ENCODE peak calls at places on chromosomes 4 and X, in seven cellular contexts. One of them, this sample, is unnamed.

GRCh38 chrX:1248381-1249061 is 20.1 kb upstream of the CSF2RA start:
- DNase-seq in D341Med: peak
- DNase-seq in A549: peak
- DNase-seq in stimulated activated CD4-positive, alpha-beta T cell treated with anti-CD3 and anti-CD28 coated beads, Interleukin-2, amount 100 ng/mL, for 48 hours: no peak
- DNase-seq in NCI-H1092: no peak
- DNase-seq in HEK293T: peak
- DNase-seq in immature natural killer cell: no peak
- DNase-seq in this sample: no peak

GRCh38 chr4:185764880-185765279 is 47.1 kb downstream of the SORBS2 start:
- DNase-seq in D341Med: no peak
- DNase-seq in A549: no peak
- DNase-seq in stimulated activated CD4-positive, alpha-beta T cell treated with anti-CD3 and anti-CD28 coated beads, Interleukin-2, amount 100 ng/mL, for 48 hours: no peak
- DNase-seq in NCI-H1092: no peak
- DNase-seq in HEK293T: no peak
- DNase-seq in immature natural killer cell: no peak
- DNase-seq in this sample: no peak

GRCh38 chr4:115090483-115091075 is 22.8 kb downstream of the NDST4 start:
- DNase-seq in D341Med: peak
- DNase-seq in A549: peak
- DNase-seq in stimulated activated CD4-positive, alpha-beta T cell treated with anti-CD3 and anti-CD28 coated beads, Interleukin-2, amount 100 ng/mL, for 48 hours: no peak
- DNase-seq in NCI-H1092: peak
- DNase-seq in HEK293T: peak
- DNase-seq in immature natural killer cell: peak
- DNase-seq in this sample: no peak

GRCh38 chr4:38904090-38904666 is 36.6 kb downstream of the FAM114A1 start:
- DNase-seq in D341Med: no peak
- DNase-seq in A549: peak
- DNase-seq in stimulated activated CD4-positive, alpha-beta T cell treated with anti-CD3 and anti-CD28 coated beads, Interleukin-2, amount 100 ng/mL, for 48 hours: no peak
- DNase-seq in NCI-H1092: no peak
- DNase-seq in HEK293T: no peak
- DNase-seq in immature natural killer cell: no peak
- DNase-seq in this sample: no peak

GRCh38 chr4:76726141-76726540 is 171.8 kb downstream of the SOWAHB start:
- DNase-seq in D341Med: no peak
- DNase-seq in A549: no peak
- DNase-seq in stimulated activated CD4-positive, alpha-beta T cell treated with anti-CD3 and anti-CD28 coated beads, Interleukin-2, amount 100 ng/mL, for 48 hours: no peak
- DNase-seq in NCI-H1092: no peak
- DNase-seq in HEK293T: no peak
- DNase-seq in immature natural killer cell: no peak
- DNase-seq in this sample: no peak

GRCh38 chr4:114100288-114101031 is 121.0 kb upstream of the ARSJ start:
- DNase-seq in D341Med: no peak
- DNase-seq in A549: no peak
- DNase-seq in stimulated activated CD4-positive, alpha-beta T cell treated with anti-CD3 and anti-CD28 coated beads, Interleukin-2, amount 100 ng/mL, for 48 hours: no peak
- DNase-seq in NCI-H1092: no peak
- DNase-seq in HEK293T: no peak
- DNase-seq in immature natural killer cell: no peak
- DNase-seq in this sample: no peak

GRCh38 chr4:121428721-121429120 is 47.9 kb upstream of the QRFPR start:
- DNase-seq in D341Med: no peak
- DNase-seq in A549: no peak
- DNase-seq in stimulated activated CD4-positive, alpha-beta T cell treated with anti-CD3 and anti-CD28 coated beads, Interleukin-2, amount 100 ng/mL, for 48 hours: no peak
- DNase-seq in NCI-H1092: no peak
- DNase-seq in HEK293T: no peak
- DNase-seq in immature natural killer cell: no peak
- DNase-seq in this sample: no peak

GRCh38 chr4:10024303-10024702 is 3.0 kb upstream of the SLC2A9 start:
- DNase-seq in D341Med: no peak
- DNase-seq in A549: no peak
- DNase-seq in stimulated activated CD4-positive, alpha-beta T cell treated with anti-CD3 and anti-CD28 coated beads, Interleukin-2, amount 100 ng/mL, for 48 hours: no peak
- DNase-seq in NCI-H1092: no peak
- DNase-seq in HEK293T: no peak
- DNase-seq in immature natural killer cell: no peak
- DNase-seq in this sample: no peak

GRCh38 chr4:82429728-82430192 is 502 bp downstream of the HNRNPDL start:
- DNase-seq in D341Med: no peak
- DNase-seq in A549: peak
- DNase-seq in stimulated activated CD4-positive, alpha-beta T cell treated with anti-CD3 and anti-CD28 coated beads, Interleukin-2, amount 100 ng/mL, for 48 hours: no peak
- DNase-seq in NCI-H1092: peak
- DNase-seq in HEK293T: peak
- DNase-seq in immature natural killer cell: peak
- DNase-seq in this sample: no peak

GRCh38 chr4:165872443-165873297 is at the start of gene TLL1:
- DNase-seq in D341Med: no peak
- DNase-seq in A549: no peak
- DNase-seq in stimulated activated CD4-positive, alpha-beta T cell treated with anti-CD3 and anti-CD28 coated beads, Interleukin-2, amount 100 ng/mL, for 48 hours: no peak
- DNase-seq in NCI-H1092: peak
- DNase-seq in HEK293T: peak
- DNase-seq in immature natural killer cell: no peak
- DNase-seq in this sample: no peak

GRCh38 chr4:25905371-25905770 is 8.6 kb upstream of the SMIM20 start:
- DNase-seq in D341Med: no peak
- DNase-seq in A549: no peak
- DNase-seq in stimulated activated CD4-positive, alpha-beta T cell treated with anti-CD3 and anti-CD28 coated beads, Interleukin-2, amount 100 ng/mL, for 48 hours: no peak
- DNase-seq in NCI-H1092: no peak
- DNase-seq in HEK293T: no peak
- DNase-seq in immature natural killer cell: no peak
- DNase-seq in this sample: no peak

GRCh38 chr4:40349561-40350198 is 14.5 kb downstream of the CHRNA9 start:
- DNase-seq in D341Med: no peak
- DNase-seq in A549: peak
- DNase-seq in stimulated activated CD4-positive, alpha-beta T cell treated with anti-CD3 and anti-CD28 coated beads, Interleukin-2, amount 100 ng/mL, for 48 hours: no peak
- DNase-seq in NCI-H1092: no peak
- DNase-seq in HEK293T: no peak
- DNase-seq in immature natural killer cell: no peak
- DNase-seq in this sample: no peak

GRCh38 chr4:110480741-110481271 is 4.9 kb downstream of the ENPEP start:
- DNase-seq in D341Med: no peak
- DNase-seq in A549: no peak
- DNase-seq in stimulated activated CD4-positive, alpha-beta T cell treated with anti-CD3 and anti-CD28 coated beads, Interleukin-2, amount 100 ng/mL, for 48 hours: no peak
- DNase-seq in NCI-H1092: no peak
- DNase-seq in HEK293T: no peak
- DNase-seq in immature natural killer cell: no peak
- DNase-seq in this sample: no peak

GRCh38 chrX:108396986-108397385 is 41.2 kb downstream of the COL4A6 start:
- DNase-seq in D341Med: no peak
- DNase-seq in A549: no peak
- DNase-seq in stimulated activated CD4-positive, alpha-beta T cell treated with anti-CD3 and anti-CD28 coated beads, Interleukin-2, amount 100 ng/mL, for 48 hours: no peak
- DNase-seq in NCI-H1092: no peak
- DNase-seq in HEK293T: no peak
- DNase-seq in immature natural killer cell: no peak
- DNase-seq in this sample: no peak

GRCh38 chrX:104854188-104854587 is 288.2 kb downstream of the IL1RAPL2 start:
- DNase-seq in D341Med: no peak
- DNase-seq in A549: no peak
- DNase-seq in stimulated activated CD4-positive, alpha-beta T cell treated with anti-CD3 and anti-CD28 coated beads, Interleukin-2, amount 100 ng/mL, for 48 hours: no peak
- DNase-seq in NCI-H1092: no peak
- DNase-seq in HEK293T: no peak
- DNase-seq in immature natural killer cell: no peak
- DNase-seq in this sample: no peak

GRCh38 chr4:3318561-3319021 is 25.8 kb downstream of the RGS12 start:
- DNase-seq in D341Med: no peak
- DNase-seq in A549: peak
- DNase-seq in stimulated activated CD4-positive, alpha-beta T cell treated with anti-CD3 and anti-CD28 coated beads, Interleukin-2, amount 100 ng/mL, for 48 hours: no peak
- DNase-seq in NCI-H1092: no peak
- DNase-seq in HEK293T: peak
- DNase-seq in immature natural killer cell: no peak
- DNase-seq in this sample: peak

GRCh38 chr4:156971168-156971601 is 414 bp downstream of the PDGFC start:
- DNase-seq in D341Med: peak
- DNase-seq in A549: no peak
- DNase-seq in stimulated activated CD4-positive, alpha-beta T cell treated with anti-CD3 and anti-CD28 coated beads, Interleukin-2, amount 100 ng/mL, for 48 hours: no peak
- DNase-seq in NCI-H1092: no peak
- DNase-seq in HEK293T: peak
- DNase-seq in immature natural killer cell: no peak
- DNase-seq in this sample: no peak

GRCh38 chr4:52983563-52984303 is 121.6 kb downstream of the RASL11B start:
- DNase-seq in D341Med: no peak
- DNase-seq in A549: peak
- DNase-seq in stimulated activated CD4-positive, alpha-beta T cell treated with anti-CD3 and anti-CD28 coated beads, Interleukin-2, amount 100 ng/mL, for 48 hours: no peak
- DNase-seq in NCI-H1092: peak
- DNase-seq in HEK293T: peak
- DNase-seq in immature natural killer cell: peak
- DNase-seq in this sample: no peak

GRCh38 chrX:19592952-19593351 is 77.6 kb upstream of the MAP3K15 start:
- DNase-seq in D341Med: no peak
- DNase-seq in A549: no peak
- DNase-seq in stimulated activated CD4-positive, alpha-beta T cell treated with anti-CD3 and anti-CD28 coated beads, Interleukin-2, amount 100 ng/mL, for 48 hours: no peak
- DNase-seq in NCI-H1092: no peak
- DNase-seq in HEK293T: no peak
- DNase-seq in immature natural killer cell: no peak
- DNase-seq in this sample: no peak

GRCh38 chr4:99540287-99540939 is 23.4 kb downstream of the TRMT10A start:
- DNase-seq in D341Med: no peak
- DNase-seq in A549: no peak
- DNase-seq in stimulated activated CD4-positive, alpha-beta T cell treated with anti-CD3 and anti-CD28 coated beads, Interleukin-2, amount 100 ng/mL, for 48 hours: no peak
- DNase-seq in NCI-H1092: no peak
- DNase-seq in HEK293T: no peak
- DNase-seq in immature natural killer cell: no peak
- DNase-seq in this sample: no peak

GRCh38 chr4:164536829-164537228 is 217.1 kb upstream of the SMIM31 start:
- DNase-seq in D341Med: no peak
- DNase-seq in A549: peak
- DNase-seq in stimulated activated CD4-positive, alpha-beta T cell treated with anti-CD3 and anti-CD28 coated beads, Interleukin-2, amount 100 ng/mL, for 48 hours: no peak
- DNase-seq in NCI-H1092: no peak
- DNase-seq in HEK293T: no peak
- DNase-seq in immature natural killer cell: no peak
- DNase-seq in this sample: no peak

GRCh38 chr4:98555798-98556445 is 102.5 kb downstream of the TSPAN5 start:
- DNase-seq in D341Med: no peak
- DNase-seq in A549: no peak
- DNase-seq in stimulated activated CD4-positive, alpha-beta T cell treated with anti-CD3 and anti-CD28 coated beads, Interleukin-2, amount 100 ng/mL, for 48 hours: no peak
- DNase-seq in NCI-H1092: no peak
- DNase-seq in HEK293T: no peak
- DNase-seq in immature natural killer cell: no peak
- DNase-seq in this sample: no peak

GRCh38 chrX:153445106-153445855 is 575 bp downstream of the TREX2 start:
- DNase-seq in D341Med: no peak
- DNase-seq in A549: no peak
- DNase-seq in stimulated activated CD4-positive, alpha-beta T cell treated with anti-CD3 and anti-CD28 coated beads, Interleukin-2, amount 100 ng/mL, for 48 hours: no peak
- DNase-seq in NCI-H1092: no peak
- DNase-seq in HEK293T: no peak
- DNase-seq in immature natural killer cell: no peak
- DNase-seq in this sample: no peak

GRCh38 chr4:112102875-112103370 is 42.3 kb upstream of the FAM241A start:
- DNase-seq in D341Med: no peak
- DNase-seq in A549: no peak
- DNase-seq in stimulated activated CD4-positive, alpha-beta T cell treated with anti-CD3 and anti-CD28 coated beads, Interleukin-2, amount 100 ng/mL, for 48 hours: no peak
- DNase-seq in NCI-H1092: no peak
- DNase-seq in HEK293T: no peak
- DNase-seq in immature natural killer cell: no peak
- DNase-seq in this sample: no peak

GRCh38 chr4:7139167-7139979 is 53.0 kb upstream of the SORCS2 start:
- DNase-seq in D341Med: no peak
- DNase-seq in A549: no peak
- DNase-seq in stimulated activated CD4-positive, alpha-beta T cell treated with anti-CD3 and anti-CD28 coated beads, Interleukin-2, amount 100 ng/mL, for 48 hours: no peak
- DNase-seq in NCI-H1092: no peak
- DNase-seq in HEK293T: no peak
- DNase-seq in immature natural killer cell: no peak
- DNase-seq in this sample: no peak

GRCh38 chr4:47543331-47543730 is 58.3 kb downstream of the ATP10D start:
- DNase-seq in D341Med: peak
- DNase-seq in A549: no peak
- DNase-seq in stimulated activated CD4-positive, alpha-beta T cell treated with anti-CD3 and anti-CD28 coated beads, Interleukin-2, amount 100 ng/mL, for 48 hours: no peak
- DNase-seq in NCI-H1092: no peak
- DNase-seq in HEK293T: no peak
- DNase-seq in immature natural killer cell: no peak
- DNase-seq in this sample: no peak

GRCh38 chr4:151895671-151896070 is 134.9 kb upstream of the GATB start:
- DNase-seq in D341Med: no peak
- DNase-seq in A549: no peak
- DNase-seq in stimulated activated CD4-positive, alpha-beta T cell treated with anti-CD3 and anti-CD28 coated beads, Interleukin-2, amount 100 ng/mL, for 48 hours: no peak
- DNase-seq in NCI-H1092: no peak
- DNase-seq in HEK293T: no peak
- DNase-seq in immature natural killer cell: no peak
- DNase-seq in this sample: no peak

GRCh38 chrX:57286507-57287251 is at the start of gene FAAH2:
- DNase-seq in D341Med: peak
- DNase-seq in A549: peak
- DNase-seq in stimulated activated CD4-positive, alpha-beta T cell treated with anti-CD3 and anti-CD28 coated beads, Interleukin-2, amount 100 ng/mL, for 48 hours: peak
- DNase-seq in NCI-H1092: peak
- DNase-seq in HEK293T: no peak
- DNase-seq in immature natural killer cell: no peak
- DNase-seq in this sample: no peak

GRCh38 chrX:46759645-46759974 is 692 bp upstream of the SLC9A7 start:
- DNase-seq in D341Med: no peak
- DNase-seq in A549: no peak
- DNase-seq in stimulated activated CD4-positive, alpha-beta T cell treated with anti-CD3 and anti-CD28 coated beads, Interleukin-2, amount 100 ng/mL, for 48 hours: no peak
- DNase-seq in NCI-H1092: no peak
- DNase-seq in HEK293T: no peak
- DNase-seq in immature natural killer cell: no peak
- DNase-seq in this sample: no peak

GRCh38 chrX:118627084-118627758 is 100.2 kb upstream of the IL13RA1 start:
- DNase-seq in D341Med: peak
- DNase-seq in A549: peak
- DNase-seq in stimulated activated CD4-positive, alpha-beta T cell treated with anti-CD3 and anti-CD28 coated beads, Interleukin-2, amount 100 ng/mL, for 48 hours: no peak
- DNase-seq in NCI-H1092: no peak
- DNase-seq in HEK293T: peak
- DNase-seq in immature natural killer cell: no peak
- DNase-seq in this sample: no peak

GRCh38 chrX:11040405-11040804 is 70.7 kb upstream of the HCCS start:
- DNase-seq in D341Med: no peak
- DNase-seq in A549: no peak
- DNase-seq in stimulated activated CD4-positive, alpha-beta T cell treated with anti-CD3 and anti-CD28 coated beads, Interleukin-2, amount 100 ng/mL, for 48 hours: no peak
- DNase-seq in NCI-H1092: no peak
- DNase-seq in HEK293T: no peak
- DNase-seq in immature natural killer cell: no peak
- DNase-seq in this sample: no peak

GRCh38 chr4:138341739-138342415 is 99.7 kb upstream of the SLC7A11 start:
- DNase-seq in D341Med: no peak
- DNase-seq in A549: no peak
- DNase-seq in stimulated activated CD4-positive, alpha-beta T cell treated with anti-CD3 and anti-CD28 coated beads, Interleukin-2, amount 100 ng/mL, for 48 hours: no peak
- DNase-seq in NCI-H1092: no peak
- DNase-seq in HEK293T: no peak
- DNase-seq in immature natural killer cell: peak
- DNase-seq in this sample: no peak

GRCh38 chr4:145760176-145760575 is 80.2 kb downstream of the C4orf51 start:
- DNase-seq in D341Med: no peak
- DNase-seq in A549: no peak
- DNase-seq in stimulated activated CD4-positive, alpha-beta T cell treated with anti-CD3 and anti-CD28 coated beads, Interleukin-2, amount 100 ng/mL, for 48 hours: no peak
- DNase-seq in NCI-H1092: no peak
- DNase-seq in HEK293T: no peak
- DNase-seq in immature natural killer cell: no peak
- DNase-seq in this sample: no peak

GRCh38 chrX:43840265-43840664 is 42.0 kb downstream of the MAOB start:
- DNase-seq in D341Med: no peak
- DNase-seq in A549: peak
- DNase-seq in stimulated activated CD4-positive, alpha-beta T cell treated with anti-CD3 and anti-CD28 coated beads, Interleukin-2, amount 100 ng/mL, for 48 hours: no peak
- DNase-seq in NCI-H1092: no peak
- DNase-seq in HEK293T: no peak
- DNase-seq in immature natural killer cell: no peak
- DNase-seq in this sample: no peak

GRCh38 chr4:69518543-69519198 is 23.0 kb upstream of the UGT2B4 start:
- DNase-seq in D341Med: no peak
- DNase-seq in A549: no peak
- DNase-seq in stimulated activated CD4-positive, alpha-beta T cell treated with anti-CD3 and anti-CD28 coated beads, Interleukin-2, amount 100 ng/mL, for 48 hours: no peak
- DNase-seq in NCI-H1092: no peak
- DNase-seq in HEK293T: no peak
- DNase-seq in immature natural killer cell: no peak
- DNase-seq in this sample: no peak

GRCh38 chr4:66636321-66636720 is 909.0 kb downstream of the CENPC start:
- DNase-seq in D341Med: no peak
- DNase-seq in A549: no peak
- DNase-seq in stimulated activated CD4-positive, alpha-beta T cell treated with anti-CD3 and anti-CD28 coated beads, Interleukin-2, amount 100 ng/mL, for 48 hours: no peak
- DNase-seq in NCI-H1092: no peak
- DNase-seq in HEK293T: no peak
- DNase-seq in immature natural killer cell: no peak
- DNase-seq in this sample: no peak

GRCh38 chrX:68504237-68504636 is 5.4 kb downstream of the YIPF6 start:
- DNase-seq in D341Med: no peak
- DNase-seq in A549: peak
- DNase-seq in stimulated activated CD4-positive, alpha-beta T cell treated with anti-CD3 and anti-CD28 coated beads, Interleukin-2, amount 100 ng/mL, for 48 hours: peak
- DNase-seq in NCI-H1092: no peak
- DNase-seq in HEK293T: no peak
- DNase-seq in immature natural killer cell: no peak
- DNase-seq in this sample: no peak

GRCh38 chr4:2390146-2390545 is 28.3 kb downstream of the ZFYVE28 start:
- DNase-seq in D341Med: no peak
- DNase-seq in A549: no peak
- DNase-seq in stimulated activated CD4-positive, alpha-beta T cell treated with anti-CD3 and anti-CD28 coated beads, Interleukin-2, amount 100 ng/mL, for 48 hours: no peak
- DNase-seq in NCI-H1092: no peak
- DNase-seq in HEK293T: no peak
- DNase-seq in immature natural killer cell: no peak
- DNase-seq in this sample: no peak

This sample was measured in H1.